ENCODE peak calls at places on chromosomes 12 and 14, in nine cellular contexts. Q is GF-D8; X is activated CD4-positive, alpha-beta T cell treated with anti-CD3 and anti-CD28 coated beads for 48 hours; A is retina; H is GM12891; E is IMR-90; W is GM03348; M is foreskin fibroblast; N is GM04503. I is an unnamed sample.
A peak's percentile ranks its signal among the peaks of the same experiment; 100 is the strongest.

GRCh38 chr14:68098834-68099233 is 279.3 kb downstream of the RAD51B start:
- DNase-seq in Q (no peak), X (no peak), A (no peak), H (no peak), E (no peak), W (no peak), M (no peak), N (no peak), I (no peak)

GRCh38 chr14:75047506-75047905 is 3.8 kb downstream of the MLH3 start:
- DNase-seq in Q (no peak), X (no peak), A (no peak), H (no peak), E (peak; percentile 21), W (no peak), M (peak; percentile 52), N (no peak), I (peak; percentile 53)

GRCh38 chr14:69430306-69430939 is 31.9 kb downstream of the SLC39A9 start:
- DNase-seq in Q (no peak), X (no peak), A (no peak), H (no peak), E (no peak), W (no peak), M (no peak), N (no peak), I (no peak)

GRCh38 chr12:110934093-110934852 is 13.9 kb upstream of the MYL2 start:
- DNase-seq in Q (no peak), X (no peak), A (no peak), H (no peak), E (no peak), W (peak; percentile 15), M (no peak), N (no peak), I (no peak)

GRCh38 chr14:94612174-94612573 is at the start of gene SERPINA3:
- DNase-seq in Q (no peak), X (no peak), A (no peak), H (no peak), E (peak; percentile 7), W (peak; percentile 17), M (peak; percentile 55), N (no peak), I (peak; percentile 41)

GRCh38 chr12:124446364-124446763 is 121.0 kb downstream of the NCOR2 start:
- DNase-seq in Q (no peak), X (no peak), A (no peak), H (no peak), E (no peak), W (no peak), M (no peak), N (no peak), I (no peak)

GRCh38 chr12:106985479-106985878 is 1.5 kb downstream of the MTERF2 start:
- DNase-seq in Q (no peak), X (no peak), A (no peak), H (no peak), E (no peak), W (no peak), M (no peak), N (no peak), I (no peak)

GRCh38 chr12:91171475-91171874 is 11.1 kb downstream of the DCN start:
- DNase-seq in Q (no peak), X (no peak), A (no peak), H (no peak), E (no peak), W (no peak), M (no peak), N (no peak), I (no peak)

GRCh38 chr14:35167496-35167895 is 45.1 kb downstream of the PRORP start:
- DNase-seq in Q (no peak), X (no peak), A (no peak), H (no peak), E (no peak), W (no peak), M (no peak), N (no peak), I (no peak)

GRCh38 chr12:45518516-45519235 is 210.8 kb upstream of the ARID2 start:
- DNase-seq in Q (no peak), X (peak; percentile 47), A (peak; percentile 13), H (no peak), E (no peak), W (no peak), M (no peak), N (no peak), I (no peak)

GRCh38 chr12:94806617-94807016 is 156.3 kb upstream of the TMCC3 start:
- DNase-seq in Q (no peak), X (no peak), A (no peak), H (no peak), E (no peak), W (no peak), M (no peak), N (no peak), I (no peak)

GRCh38 chr12:108214486-108214885 is 85.4 kb downstream of the WSCD2 start:
- DNase-seq in Q (no peak), X (peak; percentile 30), A (no peak), H (peak; percentile 35), E (peak; percentile 7), W (peak; percentile 46), M (peak; percentile 27), N (no peak), I (peak; percentile 10)

GRCh38 chr12:20528208-20528607 is 159.9 kb downstream of the PDE3A start:
- DNase-seq in Q (no peak), X (no peak), A (peak; percentile 26), H (no peak), E (no peak), W (no peak), M (no peak), N (no peak), I (no peak)

GRCh38 chr12:96811083-96811482 is 96.0 kb upstream of the NEDD1 start:
- DNase-seq in Q (no peak), X (no peak), A (no peak), H (no peak), E (peak; percentile 85), W (peak; percentile 31), M (peak; percentile 48), N (peak; percentile 57), I (peak; percentile 60)

GRCh38 chr14:81516941-81517797 is 16.5 kb downstream of the SEL1L start:
- DNase-seq in Q (no peak), X (no peak), A (no peak), H (no peak), E (peak; percentile 76), W (peak; percentile 72), M (peak; percentile 32), N (no peak), I (peak; percentile 72)

GRCh38 chr12:126608607-126609175 is 1543.5 kb downstream of the AACS start:
- DNase-seq in Q (no peak), X (no peak), A (no peak), H (no peak), E (no peak), W (no peak), M (peak; percentile 0), N (no peak), I (peak; percentile 8)